ENCODE peak calls at places on chromosomes 12 and 14, in four cellular contexts. K is AG09319, A is EL, I is ELR. V is an unnamed sample.

GRCh38 chr12:111025301-111025700 is 104.9 kb upstream of the MYL2 start:
- DNase-seq in K (no peak), A (no peak), I (no peak), V (no peak)

GRCh38 chr14:32980178-32980886 is 41.7 kb downstream of the NPAS3 start:
- DNase-seq in K (no peak), A (no peak), I (no peak), V (no peak)

GRCh38 chr12:32877670-32878459 is 18.7 kb downstream of the PKP2 start:
- DNase-seq in K (no peak), A (no peak), I (no peak), V (peak; percentile 82)

GRCh38 chr14:54177861-54178591 is 218.8 kb upstream of the CDKN3 start:
- DNase-seq in K (no peak), A (peak; percentile 20), I (peak; percentile 9), V (no peak)

GRCh38 chr12:28893365-28893764 is 255.7 kb upstream of the FAR2 start:
- DNase-seq in K (peak; percentile 59), A (no peak), I (no peak), V (no peak)

GRCh38 chr12:109612975-109613502 is 39.4 kb downstream of the MVK start:
- DNase-seq in K (no peak), A (peak; percentile 24), I (peak; percentile 53), V (no peak)

GRCh38 chr12:128947199-128947598 is 93.9 kb downstream of the GLT1D1 start:
- DNase-seq in K (no peak), A (no peak), I (no peak), V (no peak)

GRCh38 chr12:68042212-68042699 is 53.0 kb downstream of the IFNG-AS1 start:
- DNase-seq in K (no peak), A (peak; percentile 3), I (no peak), V (no peak)

GRCh38 chr14:99538275-99538674 is 57.1 kb downstream of the CCNK start:
- DNase-seq in K (no peak), A (peak; percentile 28), I (peak; percentile 36), V (peak; percentile 60)

V was measured in cerebellum.